ENCODE peak calls at places on chromosomes 11 and 22, in five cellular contexts. Y is AG04450, M is fibroblast of pulmonary artery, A is cardiac fibroblast, C is PC-3. Z is an unnamed sample.

GRCh38 chr11:108218912-108219783 is 3.3 kb downstream of the NPAT start:
- DNase-seq in Y (no peak), M (no peak), A (no peak), C (no peak), Z (no peak)

GRCh38 chr11:129853508-129854228 is 38.0 kb downstream of the TMEM45B start:
- DNase-seq in Y (no peak), M (peak; percentile 69), A (peak; percentile 58), C (peak; percentile 99), Z (peak; percentile 84)

GRCh38 chr11:121932646-121933185 is 183.3 kb downstream of the BLID start:
- DNase-seq in Y (no peak), M (no peak), A (no peak), C (peak; percentile 92), Z (no peak)

GRCh38 chr22:25364281-25364680 is 144.8 kb downstream of the CRYBB2 start:
- DNase-seq in Y (no peak), M (no peak), A (no peak), C (peak; percentile 8), Z (no peak)

GRCh38 chr22:30288414-30289125 is 735 bp downstream of the CASTOR1 start:
- DNase-seq in Y (no peak), M (no peak), A (no peak), C (no peak), Z (no peak)

GRCh38 chr11:76880314-76880713 is 19.6 kb downstream of the ACER3 start:
- DNase-seq in Y (no peak), M (no peak), A (no peak), C (no peak), Z (no peak)

GRCh38 chr11:20162824-20163777 is 2.8 kb upstream of the DBX1 start:
- DNase-seq in Y (no peak), M (peak; percentile 24), A (peak; percentile 29), C (no peak), Z (peak; percentile 10)

GRCh38 chr22:48644108-48644507 is 1183.6 kb downstream of the BRD1 start:
- DNase-seq in Y (no peak), M (no peak), A (no peak), C (no peak), Z (no peak)

GRCh38 chr11:106322111-106322510 is 244.6 kb downstream of the AASDHPPT start:
- DNase-seq in Y (no peak), M (no peak), A (no peak), C (no peak), Z (no peak)

GRCh38 chr11:3129591-3130268 is 35.4 kb downstream of the OSBPL5 start:
- DNase-seq in Y (no peak), M (no peak), A (no peak), C (no peak), Z (no peak)

GRCh38 chr11:94417386-94417987 is 16.3 kb upstream of the GPR83 start:
- DNase-seq in Y (peak; percentile 38), M (peak; percentile 63), A (peak; percentile 63), C (peak; percentile 71), Z (peak; percentile 52)

GRCh38 chr11:67496113-67496512 is 9.1 kb downstream of the PITPNM1 start:
- DNase-seq in Y (no peak), M (no peak), A (no peak), C (no peak), Z (no peak)

GRCh38 chr11:132278801-132279574 is 908.6 kb downstream of the NTM start:
- DNase-seq in Y (peak; percentile 15), M (peak; percentile 31), A (peak; percentile 20), C (peak; percentile 10), Z (peak; percentile 5)
- TF ChIP-seq CTCF in Y (peak; percentile 58), M (peak; percentile 35), A (peak; percentile 45), C (peak; percentile 55), Z (peak; percentile 26)

GRCh38 chr22:21736948-21737347 is 1.4 kb upstream of the YPEL1 start:
- DNase-seq in Y (no peak), M (no peak), A (no peak), C (no peak), Z (no peak)

GRCh38 chr22:21735198-21736083 is at the start of gene YPEL1:
- DNase-seq in Y (peak; percentile 83), M (peak; percentile 97), A (peak; percentile 98), C (peak; percentile 85), Z (peak; percentile 96)

GRCh38 chr22:21734540-21735197 is 925 bp downstream of the YPEL1 start:
- DNase-seq in Y (no peak), M (no peak), A (no peak), C (no peak), Z (no peak)

GRCh38 chr22:21738081-21738480 is 2.5 kb upstream of the YPEL1 start:
- DNase-seq in Y (no peak), M (no peak), A (no peak), C (no peak), Z (no peak)

GRCh38 chr22:21736084-21736642 is 569 bp upstream of the YPEL1 start:
- DNase-seq in Y (no peak), M (no peak), A (no peak), C (no peak), Z (no peak)
- H3K4me3 ChIP-seq in Y (peak overlapping the region; percentile 63), M (peak overlapping the region; percentile 49), A (peak overlapping the region; percentile 27), C (no peak overlapping the region), Z (peak overlapping the region; percentile 54)

DNA sequence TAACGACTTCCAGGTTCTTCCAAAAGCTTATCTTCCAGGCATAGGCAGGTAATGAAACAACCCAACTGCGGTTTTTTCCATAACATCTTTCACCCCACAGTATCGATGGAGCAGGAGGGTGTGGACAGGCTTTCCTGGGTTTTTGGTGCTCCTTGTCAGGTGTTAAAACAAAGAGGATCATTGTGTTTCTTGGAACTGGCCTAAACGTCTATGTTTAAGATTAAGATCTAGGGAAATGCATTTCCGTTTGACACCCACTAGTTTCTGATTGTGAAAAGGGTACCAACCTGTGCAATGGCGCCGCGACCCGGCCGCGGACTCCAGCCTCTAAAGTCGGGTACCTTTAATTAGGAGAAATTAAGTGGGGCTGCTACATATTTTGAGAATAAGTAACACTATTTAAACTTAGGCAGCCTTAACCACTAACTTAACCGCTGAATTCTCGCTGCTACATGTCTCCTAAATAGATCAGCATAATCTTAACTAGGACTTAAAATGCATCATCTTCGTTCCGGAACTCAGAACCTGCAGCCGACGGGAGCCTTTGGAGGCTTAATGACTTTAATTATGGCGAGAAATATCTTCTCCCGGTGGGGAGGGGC is 31.5 kb downstream of the C22orf31 start:
- DNase-seq in Y (no peak), M (peak; percentile 16), A (peak; percentile 24), C (peak; percentile 26), Z (peak; percentile 56)
- TF ChIP-seq CTCF in Y (no peak), M (no peak), A (no peak), C (no peak), Z (no peak)

DNA sequence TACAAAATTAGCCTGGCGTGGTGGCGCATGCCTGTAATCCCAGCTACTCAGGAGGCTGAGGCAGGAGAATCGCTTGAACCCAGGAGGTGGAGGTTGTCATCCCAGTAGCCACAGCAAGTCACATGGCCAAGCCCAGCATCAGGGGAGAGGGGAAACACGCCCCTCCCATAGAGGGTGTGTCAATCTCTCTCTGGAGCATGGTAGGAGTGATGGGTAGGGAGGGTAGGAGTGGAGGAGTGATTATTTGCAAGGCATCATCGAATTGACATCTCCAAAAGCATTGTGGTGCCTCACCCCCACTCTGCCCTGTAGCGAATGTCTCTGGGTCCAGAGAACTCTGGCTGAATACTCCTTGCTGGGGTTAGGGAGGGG is 6.1 kb upstream of the SSTR3 start:
- DNase-seq in Y (no peak), M (no peak), A (no peak), C (no peak), Z (no peak)
- H3K4me3 ChIP-seq in Y (no peak overlapping the region), M (no peak overlapping the region), A (no peak overlapping the region), C (no peak overlapping the region), Z (no peak overlapping the region)